ENCODE peak calls at places on chromosome 21, in nine cellular contexts. I is OCI-LY7, V is astrocyte of the spinal cord, W is hepatocyte, M is tibial artery, N is lower lobe of right lung, O is psoas muscle, P is BJ, L is HL-60. G is an unnamed sample.

GRCh38 chr21:25791321-25791720 is 56.5 kb downstream of the GABPA start:
- DNase-seq in M (no peak), V (no peak), N (no peak), O (no peak), L (no peak), W (no peak), I (no peak), P (no peak), G (no peak)

GRCh38 chr21:22374218-22374969 is 1376.2 kb downstream of the NCAM2 start:
- DNase-seq in I (no peak), O (no peak), N (no peak), M (no peak), P (no peak), V (no peak), W (peak; percentile 68), L (no peak), G (no peak)

GRCh38 chr21:46399686-46400085 is 59.0 kb upstream of the DIP2A start:
- DNase-seq in N (peak; percentile 10), O (peak; percentile 42), W (no peak), I (no peak), V (no peak), L (no peak), P (no peak), M (no peak), G (no peak)

GRCh38 chr21:35683620-35684019 is 376.7 kb downstream of the SETD4 start:
- DNase-seq in W (no peak), L (no peak), V (no peak), P (no peak), N (no peak), M (no peak), I (no peak), O (no peak), G (no peak)

GRCh38 chr21:31932470-31932764 is 59.6 kb downstream of the HUNK start:
- DNase-seq in P (no peak), W (no peak), M (no peak), O (no peak), V (no peak), I (no peak), N (no peak), L (no peak), G (no peak)

GRCh38 chr21:43297411-43297981 is 128.7 kb downstream of the CRYAA start:
- DNase-seq in O (peak; percentile 7), L (no peak), W (no peak), N (peak; percentile 30), I (no peak), P (no peak), M (no peak), V (no peak), G (no peak)

GRCh38 chr21:44466351-44466954 is 11.1 kb downstream of the LRRC3 start:
- DNase-seq in P (no peak), V (no peak), M (no peak), I (no peak), O (no peak), L (no peak), N (no peak), W (no peak), G (no peak)

GRCh38 chr21:26437326-26438009 is 135.6 kb downstream of the CYYR1 start:
- DNase-seq in M (no peak), I (no peak), O (no peak), P (no peak), L (no peak), V (peak; percentile 19), W (no peak), N (no peak), G (no peak)

GRCh38 chr21:44418876-44419230 is 36.5 kb upstream of the LRRC3 start:
- DNase-seq in O (no peak), I (no peak), V (no peak), M (no peak), L (no peak), W (no peak), P (no peak), N (no peak), G (no peak)

GRCh38 chr21:29221259-29221744 is 77.4 kb upstream of the BACH1 start:
- DNase-seq in N (no peak), O (no peak), M (no peak), W (no peak), P (no peak), L (no peak), V (peak; percentile 96), I (no peak), G (no peak)

GRCh38 chr21:43794857-43795256 is 5.5 kb downstream of the RRP1 start:
- DNase-seq in N (no peak), O (no peak), V (no peak), I (no peak), L (no peak), W (no peak), P (no peak), M (no peak), G (no peak)

GRCh38 chr21:17585875-17586450 is 26.7 kb downstream of the BTG3 start:
- DNase-seq in M (no peak), W (peak; percentile 53), I (peak; percentile 72), P (no peak), N (no peak), V (peak; percentile 67), O (no peak), L (no peak), G (peak; percentile 13)

GRCh38 chr21:39022035-39022900 is 161.0 kb downstream of the PSMG1 start:
- DNase-seq in L (no peak), M (no peak), O (no peak), I (no peak), W (no peak), N (no peak), V (no peak), P (no peak), G (no peak)

GRCh38 chr21:34186119-34186719 is 112.8 kb downstream of the MRPS6 start:
- DNase-seq in O (no peak), N (no peak), I (no peak), W (peak; percentile 68), P (no peak), V (no peak), L (no peak), M (peak; percentile 54), G (no peak)

GRCh38 chr21:30719401-30719800 is 824 bp upstream of the KRTAP21-3 start:
- DNase-seq in N (no peak), O (no peak), M (no peak), V (no peak), W (peak; percentile 17), I (no peak), P (no peak), L (no peak), G (no peak)

DNA sequence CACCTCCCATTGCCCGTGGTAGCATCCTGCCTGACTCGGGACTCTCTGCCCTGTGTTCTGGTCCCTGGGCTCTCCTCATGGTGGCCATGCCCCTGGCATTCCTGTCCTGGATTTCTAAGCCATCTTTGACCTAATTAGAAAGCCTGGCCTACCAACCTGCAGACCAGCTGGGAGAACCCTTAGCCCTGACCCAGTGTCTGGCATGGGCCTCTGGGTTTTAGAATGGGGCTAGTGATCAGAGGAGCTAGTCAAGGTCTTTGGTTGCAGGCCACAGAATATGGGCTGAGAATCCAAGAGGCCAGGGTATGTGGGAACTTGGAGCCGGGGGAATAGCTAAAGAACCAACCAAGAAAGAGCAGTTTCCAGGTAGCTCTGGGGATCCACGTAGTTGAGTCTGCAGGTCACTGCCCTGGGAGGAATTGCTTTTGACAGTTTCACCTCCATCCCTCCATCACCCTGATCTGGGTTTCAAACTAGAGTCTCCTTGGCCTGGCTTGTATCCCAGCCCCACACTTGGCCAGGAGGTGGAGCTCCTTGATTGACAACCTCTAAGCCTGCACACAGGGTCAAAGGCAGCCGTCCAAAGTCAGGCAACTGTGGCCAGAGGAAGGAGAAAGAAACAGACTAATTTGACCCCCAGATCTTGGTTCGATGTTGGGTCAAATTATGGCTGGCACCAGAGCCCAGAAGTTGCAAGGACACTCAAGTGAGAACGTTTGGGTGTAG is 54.7 kb upstream of the ABCG1 start:
- DNase-seq in L (no peak), M (peak; percentile 60), N (peak; percentile 78), V (no peak), O (peak; percentile 53), W (peak; percentile 63), I (peak; percentile 87), P (no peak), G (no peak)
- TF ChIP-seq CTCF in L (peak; percentile 52), M (peak; percentile 42), N (peak; percentile 68), V (peak; percentile 30), O (peak; percentile 48), W (peak; percentile 48), I (peak; percentile 99), P (no peak), G (peak; percentile 78)

DNA sequence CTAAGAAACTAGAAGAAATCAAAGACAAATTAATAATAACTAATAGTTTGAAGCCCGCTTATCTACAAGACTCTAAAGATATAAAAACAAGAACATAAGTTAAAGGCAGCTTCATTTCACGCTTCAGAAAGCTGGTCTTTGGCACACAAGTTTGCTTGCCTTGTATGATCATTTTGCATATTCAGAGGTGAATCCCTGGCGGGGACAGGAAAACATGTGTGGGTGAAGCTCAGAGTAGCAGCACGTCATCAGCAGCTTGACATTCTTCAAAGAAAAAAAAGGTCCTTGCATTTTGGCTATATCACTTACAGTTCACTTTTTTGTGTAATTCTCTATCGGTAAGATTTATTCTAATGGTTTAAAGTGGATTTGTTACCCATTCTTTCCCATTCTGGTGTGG is 1911.8 kb downstream of the MRPL39 start:
- DNase-seq in L (no peak), W (no peak), P (no peak), I (no peak), O (no peak), N (no peak), M (no peak), V (no peak), G (no peak)
- H3K4me3 ChIP-seq in L (no peak overlapping the region), W (no peak overlapping the region), P (no peak overlapping the region), I (no peak overlapping the region), O (no peak overlapping the region), N (no peak overlapping the region), M (no peak overlapping the region), V (no peak overlapping the region), G (no peak overlapping the region)

GRCh38 chr21:37565530-37566223 is 199.1 kb downstream of the DYRK1A start:
- DNase-seq in L (no peak), W (peak; percentile 62), V (peak; percentile 46), O (no peak), N (no peak), M (no peak), I (no peak), P (peak; percentile 16), G (no peak)

GRCh38 chr21:37562920-37563640 is 196.5 kb downstream of the DYRK1A start:
- DNase-seq in I (no peak), P (no peak), M (peak; percentile 37), O (peak; percentile 42), W (no peak), L (peak; percentile 7), N (peak; percentile 57), V (no peak), G (no peak)

GRCh38 chr21:37564924-37565529 is 198.5 kb downstream of the DYRK1A start:
- DNase-seq in O (no peak), N (no peak), P (no peak), V (peak; percentile 24), M (no peak), I (no peak), L (no peak), W (peak; percentile 62), G (no peak)

GRCh38 chr21:37563641-37564340 is 197.2 kb downstream of the DYRK1A start:
- DNase-seq in N (peak; percentile 96), O (peak; percentile 94), P (peak; percentile 58), V (peak; percentile 95), W (no peak), L (peak; percentile 88), I (peak; percentile 88), M (peak; percentile 93), G (no peak)

GRCh38 chr21:37564341-37564923 is 197.9 kb downstream of the DYRK1A start:
- DNase-seq in V (peak; percentile 99), M (peak; percentile 79), P (peak; percentile 88), N (peak; percentile 68), L (peak; percentile 60), I (no peak), O (peak; percentile 87), W (peak; percentile 91), G (peak; percentile 82)
- TF ChIP-seq CTCF in V (no peak), M (no peak), P (peak; percentile 14), N (no peak), L (no peak), I (no peak), O (no peak), W (peak; percentile 9), G (peak; percentile 15)

GRCh38 chr21:41369105-41369914 is 7.5 kb downstream of the MX2 start:
- DNase-seq in N (peak; percentile 60), W (peak; percentile 59), O (peak; percentile 43), M (no peak), L (no peak), V (no peak), P (no peak), I (peak; percentile 71), G (no peak)
- H3K4me3 ChIP-seq in N (peak overlapping the region; percentile 53), W (no peak overlapping the region), O (peak overlapping the region; percentile 50), M (peak overlapping the region; percentile 35), L (no peak overlapping the region), V (no peak overlapping the region), P (no peak overlapping the region), I (peak overlapping the region; percentile 59), G (no peak overlapping the region)